ENCODE peak calls at places on chromosomes 4 and X, in four cellular contexts. S is GM12891, X is K562, V is GM12878. H is an unnamed sample.

GRCh38 chr4:134018845-134019244 is 182.7 kb downstream of the PABPC4L start:
- DNase-seq in S (no peak), X (no peak), V (no peak), H (no peak)

GRCh38 chr4:17780461-17781071 is 855 bp downstream of the FAM184B start:
- DNase-seq in S (no peak), X (no peak), V (no peak), H (no peak)

GRCh38 chrX:127030011-127030738 is 210.6 kb downstream of the PRR32 start:
- DNase-seq in S (no peak), X (no peak), V (no peak), H (no peak)

GRCh38 chr4:2057382-2058065 is 1.6 kb upstream of the NAT8L start:
- DNase-seq in S (no peak), X (no peak), V (no peak), H (no peak)

GRCh38 chr4:45580306-45580705 is 543.5 kb downstream of the GABRG1 start:
- DNase-seq in S (no peak), X (no peak), V (no peak), H (no peak)

GRCh38 chrX:120251471-120252011 is 929 bp downstream of the ZBTB33 start:
- DNase-seq in S (no peak), X (peak), V (no peak), H (peak)

GRCh38 chr4:153919667-153920066 is 130.8 kb upstream of the SFRP2 start:
- DNase-seq in S (no peak), X (no peak), V (no peak), H (no peak)

GRCh38 chr4:73620115-73620792 is at the start of gene RASSF6:
- DNase-seq in S (no peak), X (peak), V (no peak), H (peak)

GRCh38 chrX:87664381-87664780 is 146.8 kb downstream of the KLHL4 start:
- DNase-seq in S (no peak), X (no peak), V (no peak), H (peak)

GRCh38 chrX:119190251-119190651 is 45.8 kb upstream of the PGRMC1 start:
- DNase-seq in S (no peak), X (no peak), V (no peak), H (no peak)

GRCh38 chrX:43481601-43482000 is 174.5 kb upstream of the MAOA start:
- DNase-seq in S (no peak), X (peak), V (no peak), H (no peak)

GRCh38 chrX:150940844-150941495 is 42.2 kb upstream of the HMGB3 start:
- DNase-seq in S (no peak), X (peak), V (no peak), H (no peak)

GRCh38 chr4:99960648-99961047 is 10.6 kb upstream of the H2AZ1 start:
- DNase-seq in S (no peak), X (no peak), V (no peak), H (no peak)

GRCh38 chr4:182245041-182245440 is 1.8 kb downstream of the TENM3 start:
- DNase-seq in S (no peak), X (no peak), V (no peak), H (no peak)

GRCh38 chrX:121902463-121902862 is 855.1 kb downstream of the GLUD2 start:
- DNase-seq in S (no peak), X (no peak), V (peak), H (no peak)

GRCh38 chr4:1345905-1346780 is 865 bp upstream of the UVSSA start:
- DNase-seq in S (peak), X (peak), V (no peak), H (peak)

DNA sequence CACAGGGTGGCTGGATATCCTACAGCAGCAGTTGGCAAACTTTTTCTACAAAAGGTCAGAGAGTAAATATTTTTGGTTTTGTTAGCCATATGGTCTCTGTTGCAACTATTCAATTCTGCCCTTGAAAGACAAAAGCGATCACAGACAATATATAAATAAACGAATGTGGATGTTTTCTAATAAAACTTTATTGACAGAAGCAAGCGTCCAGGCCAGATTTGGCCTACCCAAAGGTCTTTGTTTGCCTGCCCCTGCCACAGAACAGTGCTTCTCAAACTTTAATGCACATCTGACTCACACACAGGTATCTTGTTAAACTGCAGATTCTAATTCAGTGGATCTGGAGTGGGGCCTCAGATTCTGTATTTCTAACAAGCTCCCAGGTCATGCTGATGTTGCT is 621.4 kb upstream of the DIPK2B start:
- DNase-seq in S (no peak), X (no peak), V (no peak), H (no peak)
- TF ChIP-seq SPI1 in S (no peak), X (no peak), V (no peak), H (no peak)

DNA sequence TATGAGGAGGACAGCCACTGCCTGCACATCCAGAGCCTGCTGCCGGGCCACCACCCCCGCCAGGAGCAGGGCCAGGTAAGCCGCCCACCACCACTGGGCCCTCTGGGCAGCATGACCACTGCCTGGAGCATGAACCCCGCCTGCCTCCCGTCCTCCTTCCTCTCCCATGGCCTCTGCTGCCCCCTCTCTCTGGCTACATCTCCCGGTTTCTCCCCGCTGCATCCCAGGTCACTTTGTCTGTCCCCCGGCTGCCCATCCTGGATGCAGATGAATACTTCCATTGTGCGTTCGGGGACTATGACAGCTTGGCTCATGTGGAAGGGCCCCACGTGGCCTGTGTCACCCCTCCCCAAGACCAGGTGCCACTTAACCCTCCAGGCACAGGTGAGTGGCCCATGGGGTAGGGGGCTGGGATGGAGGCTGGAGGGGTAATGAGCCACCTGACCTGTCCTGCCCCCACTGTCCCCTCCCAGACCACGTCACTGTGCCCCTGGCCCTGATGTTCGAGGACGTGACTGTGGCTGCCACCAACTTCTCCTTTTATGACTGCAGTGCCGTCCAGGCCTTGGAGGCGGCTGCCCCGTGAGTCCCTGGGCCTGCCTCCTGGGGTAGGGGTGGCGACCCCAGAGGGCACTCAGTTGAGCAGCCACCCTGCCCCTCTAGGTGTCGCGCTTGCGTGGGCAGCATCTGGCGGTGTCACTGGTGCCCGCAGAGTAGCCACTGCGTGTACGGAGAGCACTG is 6.0 kb downstream of the PLXNB3 start:
- DNase-seq in S (peak), X (no peak), V (no peak), H (no peak)
- TF ChIP-seq SPI1 in S (no peak), X (no peak), V (no peak), H (no peak)

DNA sequence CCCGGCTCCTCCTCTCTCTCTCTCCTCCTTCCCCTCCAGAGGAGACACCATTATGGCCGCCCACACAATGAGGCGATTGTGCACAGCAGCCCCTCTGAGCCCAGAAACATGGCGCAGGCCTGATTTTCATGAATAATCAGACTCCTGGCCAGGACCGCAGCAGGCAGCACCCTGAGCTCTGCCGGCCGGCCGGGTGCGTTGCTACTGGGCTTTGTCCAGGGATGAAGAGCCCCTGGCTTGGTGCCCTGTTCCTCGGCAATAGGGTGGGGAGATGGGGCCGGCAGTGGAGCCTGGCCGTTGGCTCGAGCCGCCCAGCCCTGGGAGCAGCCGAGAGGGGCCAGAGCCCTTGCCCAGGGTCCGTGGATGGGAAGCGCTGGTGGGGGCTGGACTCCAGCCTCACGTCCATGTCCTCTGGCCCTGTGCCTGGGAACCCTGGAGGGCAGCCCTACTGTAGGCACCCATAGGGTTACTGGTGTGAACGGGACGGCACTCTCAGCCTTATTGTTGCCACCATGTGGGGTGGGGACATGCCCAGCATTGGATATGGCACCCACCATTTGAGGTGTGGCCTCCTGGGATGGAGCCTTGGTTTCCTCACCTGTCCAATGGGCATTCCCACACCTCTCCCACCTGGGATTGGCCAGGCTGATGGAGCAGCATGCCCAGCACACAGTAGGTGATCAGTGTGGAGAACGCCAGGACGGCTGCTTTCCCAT is 103.0 kb downstream of the SORCS2 start:
- DNase-seq in S (no peak), X (no peak), V (no peak), H (no peak)
- TF ChIP-seq SPI1 in S (no peak), X (no peak), V (no peak), H (no peak)

DNA sequence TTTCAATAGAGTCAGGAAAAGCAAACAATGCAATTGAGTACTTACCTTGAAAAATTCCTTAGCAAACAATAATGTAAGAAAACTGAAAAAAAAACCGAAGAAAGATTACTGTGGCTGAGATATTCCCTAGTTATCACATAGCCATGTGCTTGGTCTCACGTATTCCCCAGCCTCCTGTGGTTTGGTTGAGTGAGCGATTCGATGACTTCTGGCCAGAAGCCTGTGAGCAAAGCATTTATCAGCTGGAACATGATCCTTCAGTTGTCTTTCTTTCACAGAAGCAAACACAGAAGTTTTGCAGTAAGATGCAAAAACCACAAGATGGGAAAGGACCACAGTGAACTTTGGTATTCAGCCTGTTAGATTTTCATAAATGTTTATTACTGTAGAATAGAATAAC is 1754.3 kb upstream of the AGA start:
- DNase-seq in S (no peak), X (no peak), V (no peak), H (no peak)
- TF ChIP-seq SPI1 in S (no peak), X (no peak), V (no peak), H (no peak)

H was measured in HL-60.